ENCODE peak calls at places on chromosomes 3 and 15, in five cellular contexts. R is cardiac fibroblast; I is heart left ventricle; O is stimulated activated CD4-positive, alpha-beta T cell treated with anti-CD3 and anti-CD28 coated beads, Interleukin-15, amount 100 ng/mL, for 1 hour; H is NCI-H2029 treated with DMSO at 0.1 percent for 48 hours. D is an unnamed sample.

GRCh38 chr3:7285502-7285901 is 424.6 kb downstream of the GRM7 start:
- DNase-seq in R (peak; percentile 20), O (no peak), H (no peak), I (no peak), D (no peak)

GRCh38 chr3:158792709-158793108 is 9.1 kb upstream of the MFSD1 start:
- DNase-seq in H (no peak), I (no peak), O (no peak), R (peak; percentile 94), D (no peak)

GRCh38 chr3:4466783-4467521 is at the start of gene SUMF1:
- DNase-seq in I (peak; percentile 77), R (peak; percentile 76), H (peak; percentile 54), O (peak; percentile 57), D (peak; percentile 77)

GRCh38 chr15:74907277-74907870 is 723 bp upstream of the FAM219B start:
- DNase-seq in I (peak; percentile 81), R (no peak), O (no peak), H (no peak), D (no peak)

GRCh38 chr3:147518465-147518864 is 109.3 kb downstream of the ZIC1 start:
- DNase-seq in O (no peak), H (no peak), I (no peak), R (no peak), D (no peak)

GRCh38 chr3:187150599-187150998 is 11.3 kb upstream of the RPL39L start:
- DNase-seq in H (no peak), O (peak; percentile 51), I (no peak), R (no peak), D (no peak)

GRCh38 chr3:8579101-8579500 is 65.5 kb downstream of the SSUH2 start:
- DNase-seq in R (peak; percentile 67), O (no peak), H (no peak), I (no peak), D (no peak)

GRCh38 chr3:150324825-150325224 is 83.3 kb upstream of the TSC22D2 start:
- DNase-seq in H (no peak), I (no peak), O (no peak), R (no peak), D (no peak)

GRCh38 chr15:74799843-74800558 is 12.6 kb upstream of the LMAN1L start:
- DNase-seq in H (no peak), O (peak; percentile 81), R (peak; percentile 71), I (peak; percentile 75), D (peak; percentile 72)

D was measured in pancreas.